ENCODE peak calls at places on chromosome 22, in nine cellular contexts. C is naive thymus-derived CD4-positive, alpha-beta T cell; I is HuH-7; D is T-helper 1 cell; N is cardiac muscle cell; H is upper lobe of right lung; M is activated T-helper 1 cell treated with Interleukin-2 at 50 U/mL for 16 hours; Y is body of pancreas; R is A549. E is an unnamed sample.

GRCh38 chr22:44497218-44497903 is 672 bp downstream of the RTL6 start:
- DNase-seq in C (peak), I (no peak), D (no peak), N (peak), H (peak), M (no peak), Y (peak), R (no peak), E (no peak)

GRCh38 chr22:21657020-21657360 is 8.8 kb upstream of the PPIL2 start:
- DNase-seq in C (no peak), I (no peak), D (no peak), N (no peak), H (no peak), M (no peak), Y (no peak), R (no peak), E (no peak)

GRCh38 chr22:50298266-50298637 is 9.2 kb downstream of the PLXNB2 start:
- DNase-seq in C (no peak), I (no peak), D (no peak), N (no peak), H (no peak), M (no peak), Y (no peak), R (no peak), E (no peak)

GRCh38 chr22:35978889-35979288 is 49.7 kb downstream of the RBFOX2 start:
- DNase-seq in C (no peak), I (no peak), D (no peak), N (peak), H (no peak), M (no peak), Y (no peak), R (no peak), E (no peak)

GRCh38 chr22:19818264-19819208 is 36.1 kb downstream of the GNB1L start:
- DNase-seq in C (no peak), I (no peak), D (no peak), N (no peak), H (peak), M (no peak), Y (no peak), R (no peak), E (no peak)

GRCh38 chr22:49150801-49151221 is 676.9 kb downstream of the BRD1 start:
- DNase-seq in C (no peak), I (no peak), D (no peak), N (no peak), H (no peak), M (no peak), Y (no peak), R (no peak), E (no peak)

GRCh38 chr22:47148956-47149748 is 386.7 kb downstream of the TBC1D22A start:
- DNase-seq in C (no peak), I (no peak), D (no peak), N (no peak), H (no peak), M (no peak), Y (no peak), R (no peak), E (no peak)

GRCh38 chr22:39184586-39185577 is 32.4 kb upstream of the CBX7 start:
- DNase-seq in C (no peak), I (no peak), D (no peak), N (peak), H (peak), M (no peak), Y (no peak), R (no peak), E (no peak)

GRCh38 chr22:29907753-29908515 is 25.0 kb downstream of the MTMR3 start:
- DNase-seq in C (no peak), I (peak), D (no peak), N (peak), H (peak), M (no peak), Y (peak), R (peak), E (peak)

GRCh38 chr22:50184541-50185383 is 951 bp upstream of the TRABD start:
- DNase-seq in C (no peak), I (no peak), D (no peak), N (no peak), H (no peak), M (no peak), Y (peak), R (no peak), E (no peak)

GRCh38 chr22:36379593-36380361 is 8.0 kb downstream of the MYH9 start:
- DNase-seq in C (peak), I (no peak), D (peak), N (no peak), H (no peak), M (peak), Y (no peak), R (no peak), E (peak)

GRCh38 chr22:39405346-39406085 is 5.9 kb downstream of the TAB1 start:
- DNase-seq in C (no peak), I (no peak), D (no peak), N (peak), H (no peak), M (no peak), Y (no peak), R (no peak), E (no peak)

GRCh38 chr22:23394525-23395326 is 185.4 kb downstream of the IGLL1 start:
- DNase-seq in C (no peak), I (no peak), D (no peak), N (no peak), H (peak), M (no peak), Y (no peak), R (no peak), E (no peak)

GRCh38 chr22:38017272-38017920 is 33.0 kb upstream of the SOX10 start:
- DNase-seq in C (no peak), I (no peak), D (no peak), N (peak), H (peak), M (no peak), Y (peak), R (no peak), E (peak)

GRCh38 chr22:40180403-40180802 is 2.7 kb downstream of the TNRC6B start:
- DNase-seq in C (no peak), I (no peak), D (no peak), N (no peak), H (no peak), M (no peak), Y (no peak), R (no peak), E (no peak)

GRCh38 chr22:18110194-18110943 is at the start of gene TUBA8:
- DNase-seq in C (no peak), I (peak), D (no peak), N (peak), H (peak), M (no peak), Y (peak), R (no peak), E (peak)

GRCh38 chr22:39278040-39278439 is 33.3 kb upstream of the PDGFB start:
- DNase-seq in C (no peak), I (no peak), D (no peak), N (peak), H (no peak), M (no peak), Y (no peak), R (no peak), E (no peak)

GRCh38 chr22:30279932-30280331 is 9.4 kb downstream of the CASTOR1 start:
- DNase-seq in C (no peak), I (no peak), D (no peak), N (no peak), H (no peak), M (no peak), Y (no peak), R (no peak), E (no peak)

GRCh38 chr22:23306438-23306921 is 126.2 kb downstream of the BCR start:
- DNase-seq in C (no peak), I (no peak), D (no peak), N (peak), H (peak), M (no peak), Y (no peak), R (no peak), E (no peak)

E was measured in PC-9.